ENCODE peak calls at places on chromosomes 1 and 21, in four cellular contexts. S, N, X and I are unnamed samples.
A peak's percentile ranks its signal among the peaks of the same experiment; 100 is the strongest.

GRCh38 chr1:212916395-212917133 is 33.8 kb upstream of the VASH2 start:
- DNase-seq in S (no peak), N (peak; percentile 10), X (no peak), I (no peak)

GRCh38 chr1:2645143-2645542 is 12.3 kb upstream of the MMEL1 start:
- DNase-seq in S (no peak), N (no peak), X (peak; percentile 6), I (no peak)

GRCh38 chr1:231058416-231059109 is 18.5 kb upstream of the FAM89A start:
- DNase-seq in S (no peak), N (no peak), X (no peak), I (no peak)

GRCh38 chr1:22289251-22289995 is 146.5 kb upstream of the WNT4 start:
- DNase-seq in S (no peak), N (no peak), X (peak; percentile 34), I (no peak)

GRCh38 chr21:24045373-24045772 is 1561.9 kb downstream of the MRPL39 start:
- DNase-seq in S (no peak), N (no peak), X (no peak), I (no peak)

GRCh38 chr1:111475706-111476105 is 1.9 kb downstream of the C1orf162 start:
- DNase-seq in S (no peak), N (no peak), X (no peak), I (no peak)

GRCh38 chr1:23904748-23905357 is 8.3 kb downstream of the CNR2 start:
- DNase-seq in S (no peak), N (no peak), X (no peak), I (no peak)

GRCh38 chr1:175537571-175537970 is 205.8 kb downstream of the TNR start:
- DNase-seq in S (no peak), N (no peak), X (no peak), I (no peak)

GRCh38 chr1:19483261-19483660 is 2.1 kb downstream of the CAPZB start:
- DNase-seq in S (no peak), N (no peak), X (no peak), I (no peak)

GRCh38 chr1:195096051-195096521 is 1512.2 kb downstream of the KCNT2 start:
- DNase-seq in S (no peak), N (no peak), X (no peak), I (no peak)

GRCh38 chr21:32335601-32336575 is 37.2 kb downstream of the MRAP start:
- DNase-seq in S (no peak), N (no peak), X (no peak), I (no peak)

GRCh38 chr1:93081716-93082115 is 2.6 kb downstream of the MTF2 start:
- DNase-seq in S (no peak), N (no peak), X (no peak), I (no peak)

GRCh38 chr1:85330711-85331290 is 54.4 kb upstream of the BCL10 start:
- DNase-seq in S (peak; percentile 55), N (no peak), X (peak; percentile 25), I (peak; percentile 25)

GRCh38 chr1:14968251-14968812 is 185.2 kb upstream of the TMEM51 start:
- DNase-seq in S (peak; percentile 84), N (no peak), X (peak; percentile 85), I (peak; percentile 54)

GRCh38 chr1:59355361-59355760 is 58.5 kb downstream of the FGGY start:
- DNase-seq in S (no peak), N (no peak), X (no peak), I (no peak)

GRCh38 chr1:112337028-112337531 is 58.9 kb upstream of the CTTNBP2NL start:
- DNase-seq in S (no peak), N (peak; percentile 31), X (peak; percentile 25), I (peak; percentile 62)

GRCh38 chr1:96364576-96364975 is 357.0 kb upstream of the PTBP2 start:
- DNase-seq in S (no peak), N (no peak), X (no peak), I (no peak)

GRCh38 chr1:78543941-78544630 is 53.3 kb downstream of the PTGFR start:
- DNase-seq in S (no peak), N (no peak), X (no peak), I (no peak)

GRCh38 chr1:220217383-220217988 is 54.8 kb downstream of the RAB3GAP2 start:
- DNase-seq in S (no peak), N (no peak), X (no peak), I (no peak)

GRCh38 chr1:30447701-30448100 is 275.7 kb downstream of the MATN1 start:
- DNase-seq in S (no peak), N (no peak), X (no peak), I (no peak)

GRCh38 chr1:32508751-32509140 is 30.5 kb upstream of the ZBTB8A start:
- DNase-seq in S (no peak), N (no peak), X (no peak), I (no peak)

GRCh38 chr1:31389616-31390015 is 16.7 kb upstream of the FABP3 start:
- DNase-seq in S (no peak), N (no peak), X (no peak), I (no peak)

GRCh38 chr1:116911166-116911553 is 1.4 kb downstream of the PTGFRN start:
- DNase-seq in S (no peak), N (no peak), X (peak; percentile 36), I (peak; percentile 22)

GRCh38 chr1:78520216-78520615 is 29.4 kb downstream of the PTGFR start:
- DNase-seq in S (no peak), N (no peak), X (no peak), I (no peak)

GRCh38 chr1:239308701-239309333 is 77.6 kb upstream of the CHRM3 start:
- DNase-seq in S (no peak), N (no peak), X (no peak), I (no peak)

GRCh38 chr1:33258788-33259274 is 2.5 kb downstream of the ZNF362 start:
- DNase-seq in S (no peak), N (no peak), X (no peak), I (no peak)

GRCh38 chr1:31234309-31234708 is 5.4 kb downstream of the NKAIN1 start:
- DNase-seq in S (no peak), N (no peak), X (peak; percentile 33), I (no peak)

GRCh38 chr1:20988030-20988825 is 188.5 kb downstream of the EIF4G3 start:
- DNase-seq in S (no peak), N (no peak), X (no peak), I (no peak)

GRCh38 chr1:9438431-9439073 is 100.7 kb upstream of the SLC25A33 start:
- DNase-seq in S (peak; percentile 68), N (no peak), X (no peak), I (peak; percentile 92)

GRCh38 chr1:58837886-58838285 is 54.0 kb upstream of the JUN start:
- DNase-seq in S (no peak), N (no peak), X (no peak), I (no peak)

GRCh38 chr1:59549903-59550302 is 253.0 kb downstream of the FGGY start:
- DNase-seq in S (peak; percentile 62), N (no peak), X (peak; percentile 38), I (peak; percentile 48)

GRCh38 chr21:37272897-37273296 is 5.8 kb upstream of the VPS26C start:
- DNase-seq in S (no peak), N (no peak), X (no peak), I (no peak)

GRCh38 chr1:2378956-2379732 is 12.2 kb downstream of the MORN1 start:
- DNase-seq in S (no peak), N (no peak), X (peak; percentile 2), I (no peak)

GRCh38 chr1:28518745-28519341 is 13.0 kb downstream of the RCC1 start:
- DNase-seq in S (no peak), N (no peak), X (peak; percentile 35), I (no peak)

GRCh38 chr1:46580140-46580903 is 23.7 kb downstream of the MKNK1 start:
- DNase-seq in S (no peak), N (no peak), X (no peak), I (no peak)

DNA sequence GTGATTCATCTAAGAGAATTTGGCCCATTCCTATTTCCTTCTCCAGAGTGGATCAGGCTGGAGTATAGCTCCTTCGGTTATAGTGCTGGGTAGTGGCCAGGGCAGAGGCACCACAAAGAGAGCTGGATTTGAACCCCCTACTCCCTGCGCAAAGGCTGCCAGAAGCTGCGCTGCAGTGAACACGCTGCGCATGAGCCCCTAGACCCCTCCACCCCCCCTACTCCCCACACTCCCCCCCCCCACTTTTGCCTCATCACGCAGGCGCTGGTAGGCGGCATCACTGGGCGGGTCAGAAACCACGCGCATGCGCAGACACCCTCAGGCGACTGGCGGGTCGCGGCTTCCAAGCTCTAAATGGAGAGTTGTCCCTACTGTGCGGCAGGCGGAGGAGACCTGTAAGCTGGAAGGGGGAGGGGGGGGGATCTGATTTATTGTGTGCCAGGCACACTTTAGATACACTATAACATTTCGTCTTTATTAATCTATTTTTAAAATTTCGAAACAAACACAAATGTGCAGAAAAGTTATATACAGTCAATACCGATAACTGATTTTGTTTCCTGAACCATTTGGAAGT is 38.7 kb upstream of the HMGN1 start:
- DNase-seq in S (peak; percentile 84), N (peak; percentile 85), X (peak; percentile 93), I (peak; percentile 91)
- TF ChIP-seq POLR2A in S (no peak), N (no peak), X (peak; percentile 63), I (no peak)

DNA sequence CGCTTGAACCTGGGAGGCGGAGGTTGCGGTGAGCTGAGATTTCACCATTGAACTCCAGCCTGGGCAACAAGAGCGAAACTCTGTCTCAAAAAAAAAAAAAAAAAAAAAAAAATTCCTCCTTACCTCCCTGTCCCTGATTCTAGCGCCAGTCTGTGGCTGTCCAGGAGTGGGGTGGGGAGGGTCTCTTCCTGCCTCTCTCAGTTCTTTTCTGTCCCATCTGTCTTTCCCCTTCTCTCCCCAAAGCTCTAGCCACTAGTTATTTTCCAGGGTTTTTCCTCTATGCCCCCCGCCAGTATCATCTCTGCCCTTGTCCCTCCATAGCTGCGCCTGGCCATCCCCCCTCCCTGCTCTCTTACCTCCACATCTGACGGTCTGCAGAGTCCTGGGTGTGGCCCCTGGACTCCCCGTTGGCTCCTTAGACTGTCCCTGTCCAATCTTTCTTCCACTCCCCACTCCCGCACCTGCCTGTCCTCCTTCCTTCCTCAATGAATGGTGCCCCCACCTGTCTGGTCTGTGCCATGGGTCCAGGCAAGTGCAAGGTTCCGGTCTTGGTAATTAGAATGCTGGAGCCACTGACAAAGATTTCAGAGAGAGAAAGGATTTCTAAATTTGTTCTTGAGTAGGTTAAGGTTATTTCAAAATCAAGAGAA is 1.6 kb upstream of the TMEM63A start:
- DNase-seq in S (no peak), N (no peak), X (no peak), I (no peak)
- TF ChIP-seq CTCF in S (no peak), N (no peak), X (no peak), I (no peak)

DNA sequence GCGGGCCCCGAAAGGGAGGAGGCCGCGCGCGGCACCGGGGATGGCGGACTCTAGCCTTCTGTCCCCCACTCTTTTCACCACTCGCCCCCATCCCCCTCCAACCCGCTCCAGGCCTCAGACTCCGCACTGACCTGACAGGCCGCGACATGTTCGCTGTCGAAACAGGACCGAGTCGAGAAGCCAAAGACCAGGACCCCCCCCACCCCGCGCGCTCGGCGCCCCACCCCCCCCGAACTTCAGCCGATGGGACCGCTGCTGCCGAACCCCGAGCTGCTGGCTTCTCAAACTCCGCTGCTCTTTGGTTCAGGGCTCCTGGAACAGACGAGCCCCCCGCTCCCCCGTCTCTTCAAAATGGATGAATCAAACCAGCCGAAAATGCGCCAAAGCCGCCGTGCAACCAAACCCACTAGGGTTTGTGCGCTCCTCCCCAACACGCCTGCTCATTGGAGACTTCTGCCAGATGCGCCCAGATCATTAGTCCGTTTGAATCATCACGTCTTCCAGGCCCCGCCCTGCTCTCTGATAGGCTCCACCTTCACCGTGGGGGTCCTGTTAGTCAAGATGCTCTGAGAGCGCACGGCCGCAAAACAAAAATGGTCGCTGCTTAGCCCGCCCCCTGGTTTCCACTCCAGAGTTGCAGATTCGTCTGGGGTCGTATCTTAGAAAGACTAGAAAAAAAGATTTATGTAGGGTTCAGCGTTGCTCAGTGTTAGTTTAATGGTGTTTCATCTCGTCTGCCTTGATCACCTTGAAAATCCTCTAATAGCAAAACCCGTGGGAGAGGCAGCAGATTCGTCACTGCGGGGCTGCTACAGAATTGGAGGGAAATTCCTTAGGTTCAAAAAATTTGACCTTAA is at the start of gene NUCKS1:
- DNase-seq in S (peak; percentile 100), N (peak; percentile 99), X (peak; percentile 99), I (peak; percentile 98)
- TF ChIP-seq POLR2A in S (no peak), N (peak; percentile 79), X (peak; percentile 92), I (no peak)

GRCh38 chr1:52994658-52995057 is 67.4 kb upstream of the PODN start:
- DNase-seq in S (no peak), N (no peak), X (no peak), I (no peak)
- TF ChIP-seq CTCF in S (no peak), N (no peak), X (no peak), I (no peak)